ENCODE peak calls at places on chromosomes 2 and 18, in five cellular contexts. V is A549, B is HCT116, I is psoas muscle, C is left lung. K is an unnamed sample. For H3K4me1, the result is how much of the 10 kb centered on the place peaks cover.

GRCh38 chr2:65265090-65266045 is 37.7 kb downstream of the ACTR2 start:
- DNase-seq in V (peak), B (peak), I (no peak), C (no peak), K (no peak)

GRCh38 chr2:197477764-197478163 is 21.9 kb downstream of the HSPD1 start:
- DNase-seq in V (no peak), B (no peak), I (no peak), C (no peak), K (no peak)

GRCh38 chr2:176582990-176583481 is 313.8 kb downstream of the MTX2 start:
- DNase-seq in V (peak), B (peak), I (no peak), C (peak), K (no peak)

GRCh38 chr2:42059261-42059898 is 11.6 kb downstream of the PKDCC start:
- DNase-seq in V (no peak), B (no peak), I (no peak), C (peak), K (no peak)

GRCh38 chr2:167599228-167599627 is 648.2 kb downstream of the STK39 start:
- DNase-seq in V (no peak), B (no peak), I (no peak), C (no peak), K (no peak)

GRCh38 chr2:56624181-56624580 is 440.4 kb downstream of the CCDC85A start:
- DNase-seq in V (no peak), B (no peak), I (no peak), C (no peak), K (no peak)

GRCh38 chr2:109480486-109481195 is 133.1 kb downstream of the SEPTIN10 start:
- DNase-seq in V (no peak), B (no peak), I (no peak), C (no peak), K (no peak)

GRCh38 chr18:8116346-8117007 is 492.8 kb upstream of the RAB12 start:
- DNase-seq in V (peak), B (peak), I (no peak), C (no peak), K (no peak)

GRCh38 chr2:11873346-11873745 is 126.9 kb downstream of the LPIN1 start:
- DNase-seq in V (no peak), B (no peak), I (no peak), C (peak), K (no peak)

GRCh38 chr18:22253676-22254075 is 84.3 kb downstream of the GATA6 start:
- DNase-seq in V (no peak), B (no peak), I (no peak), C (no peak), K (no peak)

GRCh38 chr2:196437626-196438025 is 201.9 kb upstream of the CCDC150 start:
- DNase-seq in V (no peak), B (no peak), I (no peak), C (no peak), K (no peak)

GRCh38 chr18:26940744-26941398 is 75.4 kb upstream of the AQP4 start:
- DNase-seq in V (no peak), B (no peak), I (no peak), C (peak), K (no peak)
- H3K27ac ChIP-seq in V (no peak), B (no peak), I (no peak), C (peak), K (no peak)

GRCh38 chr2:69776886-69777777 is 35.2 kb downstream of the ANXA4 start:
- DNase-seq in V (no peak), B (no peak), I (no peak), C (no peak), K (no peak)
- H3K4me1 ChIP-seq in V (half or more), B (half or more), I (under half), C (under half), K (under half)

GRCh38 chr2:237625777-237626176 is 1.6 kb upstream of the LRRFIP1 start:
- DNase-seq in V (no peak), B (no peak), I (no peak), C (no peak), K (no peak)
- H3K27ac ChIP-seq in V (no peak), B (no peak), I (peak), C (peak), K (no peak)

DNA sequence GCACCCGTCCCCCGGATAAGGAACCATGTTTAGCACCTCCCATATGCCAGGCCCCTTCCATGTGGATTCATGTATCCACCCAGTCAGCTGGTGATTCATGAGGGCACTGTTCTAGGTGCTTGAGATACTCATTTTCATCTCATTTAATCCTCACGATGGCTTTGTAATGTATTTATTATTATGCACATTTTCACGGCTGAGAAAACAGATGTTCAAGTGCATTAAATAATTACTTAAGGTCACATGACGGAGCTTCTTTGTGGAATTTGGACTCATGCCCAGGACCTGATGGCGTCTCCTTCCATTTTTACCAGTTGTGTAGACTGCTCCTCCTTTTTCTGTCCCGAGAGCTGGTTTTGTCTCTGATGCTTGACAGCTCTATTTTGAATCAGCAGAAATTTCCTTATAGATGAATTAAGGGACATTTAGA is 72.2 kb upstream of the RBM44 start:
- DNase-seq in V (no peak), B (no peak), I (no peak), C (no peak), K (no peak)
- H3K4me1 ChIP-seq in V (half or more), B (under half), I (half or more), C (under half), K (under half)

GRCh38 chr2:144460981-144461766 is 58.7 kb downstream of the ZEB2 start:
- DNase-seq in V (no peak), B (no peak), I (peak), C (no peak), K (no peak)
- H3K27ac ChIP-seq in V (no peak), B (no peak), I (no peak), C (peak), K (no peak)

DNA sequence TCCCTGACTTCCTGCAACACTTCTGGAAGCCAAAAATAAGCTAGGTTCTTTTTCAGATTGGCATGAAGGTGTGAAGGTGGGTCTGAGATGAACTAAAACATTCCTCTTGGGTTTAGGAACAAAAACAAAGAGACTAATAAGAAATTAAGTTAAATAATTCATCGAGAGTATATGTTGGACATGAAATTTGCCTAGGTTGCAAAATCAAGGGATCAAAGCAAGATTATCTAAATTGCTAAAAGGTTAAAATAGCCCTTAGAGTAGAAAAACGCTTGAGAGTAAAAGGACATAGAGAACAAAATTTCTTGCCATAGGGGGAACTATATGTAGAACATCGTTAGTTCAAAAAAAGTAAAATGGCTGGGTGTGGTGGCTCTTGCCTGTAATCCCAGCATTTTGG is 845.9 kb upstream of the NXPH2 start:
- DNase-seq in V (no peak), B (no peak), I (no peak), C (no peak), K (no peak)
- H3K4me1 ChIP-seq in V (under half), B (under half), I (under half), C (under half), K (under half)